ENCODE peak calls at places on chromosomes 5 and 9, in five cellular contexts. M is right lobe of liver, J is right atrium auricular region, R is endothelial cell of umbilical vein, P is tibial artery. K is an unnamed sample. For H3K27me3, the result is how much of the 10 kb centered on the place peaks cover.

GRCh38 chr5:59209758-59210359 is 627.0 kb downstream of the RAB3C start:
- DNase-seq in M (no peak), J (no peak), R (no peak), P (no peak), K (peak)

GRCh38 chr5:151772868-151773561 is 1.3 kb downstream of the G3BP1 start:
- DNase-seq in M (no peak), J (no peak), R (no peak), P (no peak), K (no peak)

GRCh38 chr9:122131401-122131921 is 28.1 kb downstream of the NDUFA8 start:
- DNase-seq in M (no peak), J (no peak), R (no peak), P (no peak), K (no peak)

GRCh38 chr9:101432171-101432570 is 3.4 kb downstream of the ALDOB start:
- DNase-seq in M (no peak), J (no peak), R (no peak), P (no peak), K (no peak)

GRCh38 chr9:5651246-5651645 is 22.3 kb downstream of the RIC1 start:
- DNase-seq in M (no peak), J (no peak), R (peak), P (no peak), K (no peak)

GRCh38 chr5:38783011-38783551 is 62.7 kb upstream of the OSMR start:
- DNase-seq in M (no peak), J (no peak), R (peak), P (peak), K (peak)

GRCh38 chr9:87590996-87591395 is 93.3 kb downstream of the DAPK1 start:
- DNase-seq in M (no peak), J (no peak), R (no peak), P (no peak), K (no peak)

GRCh38 chr5:150412319-150413175 is at the start of gene CD74:
- DNase-seq in M (peak), J (peak), R (peak), P (peak), K (no peak)

GRCh38 chr9:81826541-81826906 is 101.7 kb upstream of the SPATA31D4 start:
- DNase-seq in M (no peak), J (peak), R (no peak), P (peak), K (no peak)

GRCh38 chr5:127813633-127814171 is 110.5 kb downstream of the CCDC192 start:
- DNase-seq in M (no peak), J (no peak), R (peak), P (no peak), K (peak)

GRCh38 chr9:98541684-98542230 is 167.0 kb downstream of the GABBR2 start:
- DNase-seq in M (no peak), J (no peak), R (no peak), P (no peak), K (no peak)

GRCh38 chr5:115439042-115439441 is 105.5 kb downstream of the FEM1C start:
- DNase-seq in M (no peak), J (no peak), R (no peak), P (no peak), K (peak)

GRCh38 chr5:85921590-85921989 is 696.2 kb upstream of the COX7C start:
- DNase-seq in M (no peak), J (no peak), R (no peak), P (no peak), K (no peak)

GRCh38 chr5:78845487-78845886 is 139.6 kb downstream of the ARSB start:
- DNase-seq in M (no peak), J (no peak), R (no peak), P (no peak), K (no peak)

GRCh38 chr9:134585021-134585561 is 56.5 kb upstream of the COL5A1 start:
- DNase-seq in M (no peak), J (peak), R (no peak), P (no peak), K (no peak)

GRCh38 chr9:134589748-134590147 is 51.9 kb upstream of the COL5A1 start:
- DNase-seq in M (no peak), J (peak), R (no peak), P (no peak), K (no peak)

GRCh38 chr9:134591082-134591571 is 50.5 kb upstream of the COL5A1 start:
- DNase-seq in M (no peak), J (peak), R (no peak), P (no peak), K (no peak)

GRCh38 chr9:134590240-134591081 is 51.1 kb upstream of the COL5A1 start:
- DNase-seq in M (no peak), J (peak), R (no peak), P (no peak), K (no peak)

DNA sequence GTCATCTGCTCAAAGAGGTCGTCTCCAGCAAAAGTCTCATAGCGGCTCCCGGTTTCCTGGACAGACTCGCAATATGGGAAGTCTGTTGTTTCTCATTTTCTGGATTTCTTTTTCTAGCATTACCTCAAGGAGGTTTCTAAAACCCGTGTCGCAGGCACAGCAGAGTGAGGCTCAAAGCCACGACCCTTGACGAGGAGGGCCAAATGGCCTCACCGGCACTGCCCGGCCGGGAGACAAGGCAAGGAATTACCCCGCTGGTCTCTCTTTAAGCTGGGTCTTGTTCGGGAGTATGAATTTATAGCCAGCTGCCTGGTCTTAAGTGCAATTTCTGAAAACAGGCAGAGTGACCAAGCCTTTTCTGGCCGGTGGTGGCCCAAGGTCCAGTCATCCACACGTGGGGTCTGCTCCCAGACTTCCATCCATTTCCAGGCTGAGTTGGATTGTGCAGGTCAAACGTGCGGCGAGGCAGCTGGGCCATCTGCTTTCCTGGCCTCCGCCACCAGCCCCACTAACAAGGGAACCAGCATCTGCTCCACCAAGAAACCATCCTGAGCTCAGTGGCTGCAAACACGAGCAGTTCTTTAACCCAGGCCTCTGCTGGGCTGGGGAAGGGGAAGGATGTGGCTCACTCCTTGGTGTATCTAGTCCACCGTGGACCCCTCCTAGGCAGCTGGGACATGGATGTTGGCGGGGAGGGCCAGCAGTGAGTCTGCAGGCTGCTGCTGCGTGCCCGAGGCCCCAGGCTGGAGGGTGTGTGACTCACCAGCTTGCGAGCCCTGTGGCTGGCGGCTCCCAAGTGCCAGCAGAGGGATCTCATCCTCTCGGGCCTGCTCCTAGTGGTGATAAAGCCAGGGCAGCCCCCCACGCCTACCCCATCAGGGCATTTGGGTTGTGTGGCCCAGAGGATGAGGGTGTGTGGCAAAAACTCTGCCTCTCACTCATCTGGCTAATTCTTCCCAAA is 55.6 kb upstream of the COL5A1 start:
- DNase-seq in M (no peak), J (peak), R (no peak), P (no peak), K (no peak)
- TF ChIP-seq CTCF in M (no peak), J (no peak), R (no peak), P (no peak), K (peak)

DNA sequence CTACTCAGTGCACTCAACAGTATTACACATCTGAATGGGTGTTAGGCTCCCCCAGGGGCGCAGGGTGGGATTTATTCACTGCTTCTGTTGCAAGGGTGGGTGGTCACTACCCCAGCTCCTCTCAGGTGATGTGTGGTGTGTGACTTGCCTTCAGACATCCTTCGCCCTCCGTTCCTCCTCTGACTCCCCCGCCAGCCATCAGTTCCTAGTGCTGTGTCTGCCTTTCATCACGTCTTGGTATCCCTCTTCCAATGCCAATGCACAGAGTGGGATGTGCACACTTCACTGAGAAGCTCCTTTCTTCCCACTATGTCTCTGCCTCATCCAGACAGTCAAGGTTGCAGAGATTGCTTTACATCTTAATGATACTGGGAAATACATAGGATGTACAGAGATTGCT is 79.4 kb downstream of the SLIT3 start:
- DNase-seq in M (no peak), J (no peak), R (no peak), P (no peak), K (no peak)
- H3K27me3 ChIP-seq in M (under half), J (under half), R (under half), P (under half), K (under half)

DNA sequence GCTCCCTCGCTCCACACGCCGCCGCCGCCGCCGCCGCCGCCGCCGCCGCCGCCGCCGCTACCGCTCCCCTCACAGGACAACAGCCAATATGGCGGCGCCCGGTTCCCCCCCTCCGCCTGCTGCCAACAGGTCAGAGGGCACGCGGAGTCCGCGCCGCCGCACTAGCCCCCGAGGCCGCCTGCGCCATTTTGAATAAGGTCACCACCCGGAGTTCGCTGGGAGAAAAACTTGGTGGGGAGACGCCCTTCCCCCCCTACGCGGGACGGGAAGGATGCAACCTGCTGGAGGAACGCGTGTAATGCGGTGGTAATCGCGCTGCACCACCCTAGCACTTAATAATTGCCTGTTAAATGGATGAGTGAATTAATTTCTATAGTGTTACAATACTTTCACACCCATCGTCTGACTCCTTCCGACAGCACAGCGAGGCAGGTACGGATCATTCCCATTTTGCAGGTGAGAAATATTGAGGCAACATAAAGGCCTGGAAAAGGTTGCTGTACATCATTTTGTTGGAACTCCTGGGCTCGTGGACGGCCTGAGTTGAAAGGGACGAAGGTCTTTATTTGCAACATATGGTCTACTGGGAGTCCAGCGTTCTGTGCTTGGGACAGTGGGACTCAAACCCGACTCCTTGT is at the start of gene FAM193B:
- DNase-seq in M (peak), J (peak), R (peak), P (peak), K (peak)
- TF ChIP-seq CTCF in M (no peak), J (no peak), R (peak), P (peak), K (peak)

GRCh38 chr5:135183464-135183863 is 149.4 kb upstream of the PITX1 start:
- DNase-seq in M (no peak), J (no peak), R (no peak), P (no peak), K (no peak)

GRCh38 chr5:135182675-135183074 is 148.6 kb upstream of the PITX1 start:
- DNase-seq in M (no peak), J (peak), R (no peak), P (no peak), K (no peak)

GRCh38 chr5:135184646-135185045 is 150.6 kb upstream of the PITX1 start:
- DNase-seq in M (no peak), J (peak), R (no peak), P (no peak), K (no peak)

GRCh38 chr5:135179308-135179980 is 145.4 kb upstream of the PITX1 start:
- DNase-seq in M (no peak), J (peak), R (no peak), P (no peak), K (no peak)

DNA sequence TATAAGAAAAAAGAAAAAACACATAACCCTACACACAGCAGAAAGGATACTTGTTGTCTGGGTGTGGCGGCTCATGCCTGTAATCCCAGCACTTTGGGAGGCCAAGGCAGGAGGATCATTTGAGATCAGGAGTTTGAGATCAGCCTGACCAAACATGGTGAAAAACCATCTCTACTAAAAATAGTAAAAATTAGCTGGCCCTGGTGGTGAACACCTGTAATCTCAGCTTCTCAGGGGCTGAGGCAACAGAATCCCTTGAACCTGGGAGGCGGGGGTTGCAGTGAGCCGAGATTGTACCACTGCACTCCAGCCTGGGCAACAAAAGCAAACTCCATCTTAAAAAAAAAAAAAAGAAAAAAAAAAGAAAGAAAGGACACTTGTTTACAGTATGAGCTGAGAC is 147.6 kb upstream of the PITX1 start:
- DNase-seq in M (no peak), J (no peak), R (no peak), P (no peak), K (no peak)
- H3K27me3 ChIP-seq in M (under half), J (under half), R (under half), P (under half), K (under half)

DNA sequence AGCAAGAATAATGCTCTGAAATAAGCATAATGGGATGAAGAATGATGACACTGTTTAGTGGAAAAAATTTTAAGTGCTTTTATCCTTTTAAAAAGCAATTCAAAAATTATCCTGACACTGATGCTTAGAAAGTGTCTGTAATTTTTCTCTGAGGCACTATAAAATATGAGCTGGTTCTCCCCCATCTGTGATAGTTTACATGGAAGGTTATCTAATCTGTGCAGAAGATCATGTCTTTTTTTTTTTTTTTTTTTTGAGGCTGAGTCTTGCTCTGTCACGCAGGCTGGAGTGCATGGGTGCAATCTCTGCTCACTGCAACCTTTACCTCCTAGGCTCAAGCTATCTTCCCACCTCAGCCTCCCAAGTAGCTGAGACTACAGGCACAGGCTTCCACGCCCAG is 15.2 kb upstream of the TAF11L2 start:
- DNase-seq in M (no peak), J (no peak), R (no peak), P (no peak), K (no peak)
- TF ChIP-seq CTCF in M (no peak), J (no peak), R (no peak), P (no peak), K (no peak)